ENCODE peak calls at places on chromosomes 1 and 21, in seven cellular contexts. One of them, this sample, is unnamed.

GRCh38 chr1:77514871-77515776 is 167.3 kb downstream of the ZZZ3 start:
- DNase-seq in K562: no peak
- DNase-seq in HCT116: peak; percentile 24
- DNase-seq in H1: peak; percentile 56
- DNase-seq in GM12878: no peak
- DNase-seq in SK-N-SH: no peak
- DNase-seq in HepG2: peak; percentile 31
- DNase-seq in this sample: no peak

GRCh38 chr21:37710555-37711293 is 205.5 kb downstream of the KCNJ6 start:
- DNase-seq in K562: no peak
- DNase-seq in HCT116: no peak
- DNase-seq in H1: no peak
- DNase-seq in GM12878: no peak
- DNase-seq in SK-N-SH: peak; percentile 50
- DNase-seq in HepG2: peak; percentile 4
- DNase-seq in this sample: no peak

GRCh38 chr1:147246910-147247655 is 4.6 kb downstream of the CHD1L start:
- DNase-seq in K562: no peak
- DNase-seq in HCT116: no peak
- DNase-seq in H1: no peak
- DNase-seq in GM12878: no peak
- DNase-seq in SK-N-SH: no peak
- DNase-seq in HepG2: no peak
- DNase-seq in this sample: no peak

GRCh38 chr1:110610741-110611286 is 4.7 kb upstream of the KCNA2 start:
- DNase-seq in K562: no peak
- DNase-seq in HCT116: no peak
- DNase-seq in H1: no peak
- DNase-seq in GM12878: no peak
- DNase-seq in SK-N-SH: no peak
- DNase-seq in HepG2: no peak
- DNase-seq in this sample: no peak

GRCh38 chr21:45451771-45452182 is 46.8 kb downstream of the COL18A1 start:
- DNase-seq in K562: no peak
- DNase-seq in HCT116: no peak
- DNase-seq in H1: no peak
- DNase-seq in GM12878: no peak
- DNase-seq in SK-N-SH: no peak
- DNase-seq in HepG2: no peak
- DNase-seq in this sample: no peak

GRCh38 chr1:31753623-31754349 is 10.4 kb downstream of the ADGRB2 start:
- DNase-seq in K562: no peak
- DNase-seq in HCT116: no peak
- DNase-seq in H1: no peak
- DNase-seq in GM12878: no peak
- DNase-seq in SK-N-SH: peak; percentile 66
- DNase-seq in HepG2: no peak
- DNase-seq in this sample: no peak

GRCh38 chr1:89822109-89822962 is 1.5 kb downstream of the LRRC8D start:
- DNase-seq in K562: peak; percentile 47
- DNase-seq in HCT116: no peak
- DNase-seq in H1: no peak
- DNase-seq in GM12878: no peak
- DNase-seq in SK-N-SH: peak; percentile 28
- DNase-seq in HepG2: no peak
- DNase-seq in this sample: no peak

GRCh38 chr21:38857152-38857825 is 51.6 kb downstream of the ETS2 start:
- DNase-seq in K562: peak; percentile 32
- DNase-seq in HCT116: no peak
- DNase-seq in H1: no peak
- DNase-seq in GM12878: no peak
- DNase-seq in SK-N-SH: no peak
- DNase-seq in HepG2: peak; percentile 28
- DNase-seq in this sample: no peak

GRCh38 chr21:35414511-35415139 is 365.5 kb upstream of the RUNX1 start:
- DNase-seq in K562: no peak
- DNase-seq in HCT116: no peak
- DNase-seq in H1: no peak
- DNase-seq in GM12878: no peak
- DNase-seq in SK-N-SH: no peak
- DNase-seq in HepG2: no peak
- DNase-seq in this sample: no peak

GRCh38 chr1:224704409-224704735 is 88.3 kb downstream of the CNIH3 start:
- DNase-seq in K562: no peak
- DNase-seq in HCT116: no peak
- DNase-seq in H1: no peak
- DNase-seq in GM12878: no peak
- DNase-seq in SK-N-SH: no peak
- DNase-seq in HepG2: no peak
- DNase-seq in this sample: no peak

GRCh38 chr1:39679821-39680220 is 7.9 kb upstream of the NT5C1A start:
- DNase-seq in K562: no peak
- DNase-seq in HCT116: no peak
- DNase-seq in H1: no peak
- DNase-seq in GM12878: no peak
- DNase-seq in SK-N-SH: no peak
- DNase-seq in HepG2: no peak
- DNase-seq in this sample: no peak

GRCh38 chr1:203371288-203371687 is 20.4 kb upstream of the FMOD start:
- DNase-seq in K562: no peak
- DNase-seq in HCT116: no peak
- DNase-seq in H1: no peak
- DNase-seq in GM12878: no peak
- DNase-seq in SK-N-SH: no peak
- DNase-seq in HepG2: no peak
- DNase-seq in this sample: no peak

GRCh38 chr1:6440198-6441126 is 15.9 kb downstream of the ESPN start:
- DNase-seq in K562: peak; percentile 96
- DNase-seq in HCT116: no peak
- DNase-seq in H1: no peak
- DNase-seq in GM12878: no peak
- DNase-seq in SK-N-SH: peak; percentile 87
- DNase-seq in HepG2: peak; percentile 48
- DNase-seq in this sample: no peak

GRCh38 chr1:119159963-119160362 is 19.5 kb upstream of the WARS2 start:
- DNase-seq in K562: no peak
- DNase-seq in HCT116: no peak
- DNase-seq in H1: no peak
- DNase-seq in GM12878: no peak
- DNase-seq in SK-N-SH: no peak
- DNase-seq in HepG2: no peak
- DNase-seq in this sample: no peak

GRCh38 chr1:193799948-193800690 is 613.7 kb upstream of the B3GALT2 start:
- DNase-seq in K562: no peak
- DNase-seq in HCT116: no peak
- DNase-seq in H1: no peak
- DNase-seq in GM12878: no peak
- DNase-seq in SK-N-SH: no peak
- DNase-seq in HepG2: no peak
- DNase-seq in this sample: no peak

GRCh38 chr1:17844146-17844826 is 89.2 kb downstream of the ACTL8 start:
- DNase-seq in K562: no peak
- DNase-seq in HCT116: no peak
- DNase-seq in H1: no peak
- DNase-seq in GM12878: no peak
- DNase-seq in SK-N-SH: no peak
- DNase-seq in HepG2: no peak
- DNase-seq in this sample: no peak

GRCh38 chr1:192633533-192634258 is 2.3 kb upstream of the RGS13 start:
- DNase-seq in K562: no peak
- DNase-seq in HCT116: peak; percentile 4
- DNase-seq in H1: no peak
- DNase-seq in GM12878: no peak
- DNase-seq in SK-N-SH: no peak
- DNase-seq in HepG2: no peak
- DNase-seq in this sample: no peak

GRCh38 chr1:212656730-212657129 is 42.9 kb downstream of the BATF3 start:
- DNase-seq in K562: no peak
- DNase-seq in HCT116: no peak
- DNase-seq in H1: no peak
- DNase-seq in GM12878: no peak
- DNase-seq in SK-N-SH: no peak
- DNase-seq in HepG2: no peak
- DNase-seq in this sample: no peak

GRCh38 chr1:91781371-91781825 is 104.6 kb downstream of the TGFBR3 start:
- DNase-seq in K562: no peak
- DNase-seq in HCT116: no peak
- DNase-seq in H1: no peak
- DNase-seq in GM12878: no peak
- DNase-seq in SK-N-SH: no peak
- DNase-seq in HepG2: no peak
- DNase-seq in this sample: no peak

GRCh38 chr1:107820797-107821196 is 144.2 kb downstream of the VAV3 start:
- DNase-seq in K562: no peak
- DNase-seq in HCT116: no peak
- DNase-seq in H1: no peak
- DNase-seq in GM12878: no peak
- DNase-seq in SK-N-SH: no peak
- DNase-seq in HepG2: no peak
- DNase-seq in this sample: no peak

GRCh38 chr21:16455978-16456377 is 726.2 kb downstream of the USP25 start:
- DNase-seq in K562: no peak
- DNase-seq in HCT116: no peak
- DNase-seq in H1: no peak
- DNase-seq in GM12878: no peak
- DNase-seq in SK-N-SH: no peak
- DNase-seq in HepG2: no peak
- DNase-seq in this sample: no peak

GRCh38 chr21:42002421-42002958 is 7.7 kb downstream of the ZBTB21 start:
- DNase-seq in K562: no peak
- DNase-seq in HCT116: no peak
- DNase-seq in H1: no peak
- DNase-seq in GM12878: peak; percentile 86
- DNase-seq in SK-N-SH: no peak
- DNase-seq in HepG2: no peak
- DNase-seq in this sample: no peak

GRCh38 chr1:228305721-228306152 is 97.9 kb downstream of the OBSCN start:
- DNase-seq in K562: no peak
- DNase-seq in HCT116: no peak
- DNase-seq in H1: no peak
- DNase-seq in GM12878: no peak
- DNase-seq in SK-N-SH: no peak
- DNase-seq in HepG2: no peak
- DNase-seq in this sample: no peak

GRCh38 chr1:205663286-205663994 is 16.9 kb downstream of the SLC45A3 start:
- DNase-seq in K562: no peak
- DNase-seq in HCT116: no peak
- DNase-seq in H1: no peak
- DNase-seq in GM12878: no peak
- DNase-seq in SK-N-SH: no peak
- DNase-seq in HepG2: no peak
- DNase-seq in this sample: no peak
- TF ChIP-seq SIN3A in K562: no peak
- TF ChIP-seq SIN3A in HCT116: no peak
- TF ChIP-seq SIN3A in H1: no peak
- TF ChIP-seq SIN3A in GM12878: no peak
- TF ChIP-seq SIN3A in SK-N-SH: no peak
- TF ChIP-seq SIN3A in HepG2: no peak
- TF ChIP-seq SIN3A in this sample: no peak

DNA sequence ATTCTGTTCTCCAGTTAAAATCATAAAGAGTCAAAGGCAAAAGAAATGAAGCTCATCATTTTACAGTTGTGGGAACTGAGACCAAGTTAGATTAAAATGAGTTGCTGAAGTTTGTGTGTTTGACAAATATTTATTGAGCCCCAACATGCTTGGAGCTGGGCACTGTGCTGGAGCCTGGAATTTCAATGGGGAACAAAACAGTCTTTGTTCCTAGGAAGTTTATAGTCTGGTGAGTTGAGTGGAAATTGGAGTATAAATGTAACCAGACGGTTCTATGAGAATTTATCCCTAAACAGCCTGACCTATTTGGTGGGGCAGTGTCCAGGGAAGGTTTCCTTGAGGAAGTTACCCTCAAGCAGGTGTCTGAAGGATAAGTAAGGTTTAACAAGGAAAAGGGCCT is 294.4 kb downstream of the PRDM2 start:
- DNase-seq in K562: no peak
- DNase-seq in HCT116: no peak
- DNase-seq in H1: no peak
- DNase-seq in GM12878: no peak
- DNase-seq in SK-N-SH: no peak
- DNase-seq in HepG2: no peak
- DNase-seq in this sample: no peak
- TF ChIP-seq SIN3A in K562: no peak
- TF ChIP-seq SIN3A in HCT116: no peak
- TF ChIP-seq SIN3A in H1: no peak
- TF ChIP-seq SIN3A in GM12878: no peak
- TF ChIP-seq SIN3A in SK-N-SH: no peak
- TF ChIP-seq SIN3A in HepG2: no peak
- TF ChIP-seq SIN3A in this sample: no peak

DNA sequence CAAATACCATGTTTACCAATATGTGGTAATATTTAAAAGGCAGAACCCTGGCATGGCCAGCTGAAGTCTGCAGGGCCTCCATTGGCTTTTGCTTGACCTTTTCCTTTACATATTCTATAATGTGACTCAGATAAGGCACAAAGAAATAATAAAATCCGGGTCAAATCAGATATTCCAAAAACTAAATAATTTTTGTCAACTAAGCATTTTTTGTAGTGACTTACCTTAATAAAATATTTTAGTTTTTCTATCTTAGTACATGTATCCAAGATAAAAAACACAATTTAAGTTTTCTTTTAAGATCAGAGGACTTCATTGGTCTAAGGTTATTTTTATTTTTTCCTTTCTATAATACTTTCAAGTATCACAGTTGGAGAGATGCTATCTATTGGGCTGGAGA is 179.4 kb upstream of the ADAMTS5 start:
- DNase-seq in K562: no peak
- DNase-seq in HCT116: no peak
- DNase-seq in H1: no peak
- DNase-seq in GM12878: no peak
- DNase-seq in SK-N-SH: no peak
- DNase-seq in HepG2: no peak
- DNase-seq in this sample: no peak
- TF ChIP-seq SIN3A in K562: no peak
- TF ChIP-seq SIN3A in HCT116: no peak
- TF ChIP-seq SIN3A in H1: no peak
- TF ChIP-seq SIN3A in GM12878: no peak
- TF ChIP-seq SIN3A in SK-N-SH: no peak
- TF ChIP-seq SIN3A in HepG2: no peak
- TF ChIP-seq SIN3A in this sample: no peak

DNA sequence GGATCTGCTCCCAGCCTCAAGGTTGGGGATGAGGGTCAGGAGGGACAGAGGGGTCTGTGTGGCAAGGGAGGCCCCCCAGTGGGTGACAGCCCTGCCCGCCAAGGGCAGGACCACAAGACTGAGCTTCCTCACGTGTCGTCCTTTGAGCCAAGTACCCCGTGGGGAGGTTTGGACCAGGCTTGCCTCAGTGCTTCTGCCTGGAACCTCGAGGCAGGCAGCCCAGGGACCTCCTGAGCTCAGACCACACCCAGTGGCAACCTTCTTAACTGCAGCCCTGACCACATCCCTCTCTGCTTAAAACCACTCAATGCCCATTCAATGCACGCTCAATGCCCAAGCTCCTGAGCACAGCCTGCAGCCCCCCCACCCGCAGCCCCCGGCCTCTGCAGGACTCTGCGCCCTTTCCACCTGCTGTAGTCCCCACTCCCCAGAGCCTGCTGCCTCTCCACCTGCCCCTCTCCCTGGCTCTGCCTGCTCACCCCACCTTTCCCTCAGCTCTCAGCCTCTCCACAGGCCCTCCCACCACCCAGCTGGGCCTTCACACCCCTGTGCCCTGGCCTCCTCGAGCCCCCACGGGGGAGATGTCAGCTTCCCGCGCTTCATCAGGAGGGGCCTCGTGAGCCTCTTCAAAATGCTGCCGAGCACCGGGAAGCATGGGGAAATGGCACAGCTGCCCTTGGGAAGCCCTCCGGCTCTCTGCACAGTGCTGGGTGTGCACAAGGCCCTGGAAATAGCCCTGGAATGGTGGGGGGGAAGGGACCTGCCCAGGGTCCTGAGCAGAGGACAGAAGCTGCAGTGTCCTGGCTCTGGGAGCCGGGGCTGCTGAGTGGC is 129.3 kb upstream of the VAMP3 start:
- DNase-seq in K562: no peak
- DNase-seq in HCT116: no peak
- DNase-seq in H1: no peak
- DNase-seq in GM12878: no peak
- DNase-seq in SK-N-SH: no peak
- DNase-seq in HepG2: no peak
- DNase-seq in this sample: no peak
- TF ChIP-seq SIN3A in K562: no peak
- TF ChIP-seq SIN3A in HCT116: no peak
- TF ChIP-seq SIN3A in H1: no peak
- TF ChIP-seq SIN3A in GM12878: no peak
- TF ChIP-seq SIN3A in SK-N-SH: no peak
- TF ChIP-seq SIN3A in HepG2: no peak
- TF ChIP-seq SIN3A in this sample: no peak